ENCODE peak calls at places on chromosome 2, in five cellular contexts. N is stimulated activated effector memory CD8-positive, alpha-beta T cell treated with anti-CD3 and anti-CD28 coated beads, Interleukin-12 subunit alpha, Interleukin-12 subunit beta, amount 100 ng/mL, for 72 hours; Y is head of caudate nucleus; M is lung; T is heart right ventricle. Z is an unnamed sample.

GRCh38 chr2:203437516-203437915 is 97.6 kb downstream of the RAPH1 start:
- DNase-seq in N (no peak), Y (no peak), M (no peak), T (no peak), Z (no peak)

GRCh38 chr2:98822301-98823164 is 91.6 kb upstream of the MGAT4A start:
- DNase-seq in N (peak; percentile 71), Y (no peak), M (peak; percentile 54), T (peak; percentile 75), Z (no peak)

GRCh38 chr2:223601932-223602676 is at the start of gene SCG2:
- DNase-seq in N (no peak), Y (peak; percentile 60), M (peak; percentile 59), T (peak; percentile 62), Z (peak; percentile 64)

GRCh38 chr2:219482674-219483405 is 15.9 kb upstream of the GMPPA start:
- DNase-seq in N (no peak), Y (no peak), M (no peak), T (no peak), Z (no peak)

GRCh38 chr2:235303499-235304291 is 190.1 kb upstream of the AGAP1 start:
- DNase-seq in N (no peak), Y (no peak), M (no peak), T (no peak), Z (no peak)

GRCh38 chr2:42758751-42759150 is 5.2 kb downstream of the OXER1 start:
- DNase-seq in N (no peak), Y (no peak), M (no peak), T (no peak), Z (no peak)

GRCh38 chr2:32922466-32922865 is 24.3 kb upstream of the LTBP1 start:
- DNase-seq in N (no peak), Y (no peak), M (no peak), T (no peak), Z (no peak)

GRCh38 chr2:138137949-138138348 is 173.7 kb downstream of the HNMT start:
- DNase-seq in N (no peak), Y (no peak), M (no peak), T (no peak), Z (no peak)

GRCh38 chr2:85795331-85796045 is 41.7 kb downstream of the ATOH8 start:
- DNase-seq in N (no peak), Y (no peak), M (no peak), T (no peak), Z (no peak)

GRCh38 chr2:74440005-74440377 is 1.7 kb downstream of the RTKN start:
- DNase-seq in N (no peak), Y (peak; percentile 90), M (no peak), T (peak; percentile 82), Z (no peak)

GRCh38 chr2:175003875-175004729 is 1.1 kb downstream of the CHN1 start:
- DNase-seq in N (no peak), Y (no peak), M (no peak), T (peak; percentile 26), Z (peak; percentile 41)

GRCh38 chr2:238655131-238655860 is 192.6 kb upstream of the TWIST2 start:
- DNase-seq in N (no peak), Y (no peak), M (no peak), T (no peak), Z (no peak)

GRCh38 chr2:9205963-9206948 is at the start of gene ASAP2:
- DNase-seq in N (peak; percentile 84), Y (peak; percentile 38), M (peak; percentile 72), T (peak; percentile 81), Z (peak; percentile 90)